ENCODE peak calls at places on chromosomes 6 and 20, in four cellular contexts. R is GM12878, P is A549, Z is IMR-90. M is an unnamed sample.

GRCh38 chr20:46226602-46227001 is 81.7 kb downstream of the CDH22 start:
- DNase-seq in R (no peak), P (peak), Z (peak), M (no peak)

GRCh38 chr20:44908987-44909871 is 631 bp upstream of the PABPC1L start:
- DNase-seq in Z (no peak), P (no peak), R (no peak), M (no peak)

GRCh38 chr6:25053875-25054371 is 118.2 kb upstream of the RIPOR2 start:
- DNase-seq in P (no peak), Z (peak), R (no peak), M (no peak)

GRCh38 chr20:1177680-1178079 is 7.1 kb downstream of the TMEM74B start:
- DNase-seq in P (peak), R (no peak), Z (peak), M (peak)

GRCh38 chr6:109515781-109516409 is 32.9 kb upstream of the ZBTB24 start:
- DNase-seq in R (no peak), P (no peak), Z (no peak), M (no peak)

GRCh38 chr20:46122071-46122470 is 4.0 kb downstream of the CD40 start:
- DNase-seq in Z (peak), R (no peak), P (no peak), M (no peak)

GRCh38 chr6:122798099-122798641 is 9.1 kb downstream of the SMPDL3A start:
- DNase-seq in P (peak), R (no peak), Z (peak), M (no peak)

GRCh38 chr20:44521484-44522481 is at the start of gene SERINC3:
- DNase-seq in R (peak), P (peak), Z (peak), M (peak)

GRCh38 chr20:11497543-11497942 is 420.1 kb upstream of the BTBD3 start:
- DNase-seq in P (no peak), R (no peak), Z (no peak), M (no peak)

GRCh38 chr20:1336699-1337387 is 7.9 kb upstream of the SDCBP2 start:
- DNase-seq in Z (no peak), R (no peak), P (no peak), M (no peak)

GRCh38 chr6:13348320-13349113 is 20.2 kb upstream of the TBC1D7 start:
- DNase-seq in Z (no peak), R (no peak), P (no peak), M (no peak)

GRCh38 chr6:162343196-162343901 is 384.2 kb downstream of the PRKN start:
- DNase-seq in Z (no peak), R (no peak), P (peak), M (no peak)

GRCh38 chr6:162344301-162344700 is 383.3 kb downstream of the PRKN start:
- DNase-seq in R (no peak), Z (no peak), P (no peak), M (no peak)

GRCh38 chr6:162343902-162344226 is 383.7 kb downstream of the PRKN start:
- DNase-seq in P (no peak), R (no peak), Z (no peak), M (no peak)

DNA sequence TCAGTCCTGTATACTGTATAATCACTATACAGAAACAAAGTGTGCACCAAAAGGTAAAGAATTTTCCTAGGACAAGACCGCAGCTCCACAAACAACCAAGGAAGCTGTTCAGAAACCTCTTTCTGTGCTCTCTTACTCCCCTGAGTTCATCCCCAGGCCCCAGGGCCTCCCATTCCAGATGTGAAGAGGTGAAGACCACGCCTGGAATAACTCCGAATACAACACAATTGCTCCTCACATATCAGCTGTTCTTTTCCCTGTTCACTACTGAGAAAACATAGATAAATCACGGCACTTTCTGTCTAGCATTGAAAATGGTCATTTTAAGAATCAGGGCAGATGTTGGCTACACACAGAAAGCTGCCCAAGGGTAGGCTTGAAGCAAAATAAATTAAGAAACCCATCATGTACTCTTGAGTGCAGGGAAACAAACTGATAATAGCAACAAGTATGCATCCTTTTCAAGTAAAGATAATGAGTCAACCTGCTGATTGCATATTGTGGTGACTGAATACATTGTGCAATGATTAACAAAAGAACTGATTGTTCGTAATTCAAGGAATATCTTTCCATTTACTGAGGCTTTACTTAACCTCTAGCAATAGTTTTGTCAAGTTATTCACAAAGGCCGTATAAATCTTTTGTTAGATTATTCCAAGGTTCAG is 382.5 kb downstream of the PRKN start:
- DNase-seq in Z (no peak), R (no peak), P (no peak), M (no peak)
- TF ChIP-seq RFX5 in Z (no peak), R (no peak), P (no peak), M (no peak)

GRCh38 chr20:37102571-37102970 is 6.8 kb upstream of the RBL1 start:
- DNase-seq in Z (no peak), R (no peak), P (no peak), M (no peak)
- TF ChIP-seq RFX5 in Z (no peak), R (no peak), P (no peak), M (no peak)

GRCh38 chr20:3222635-3223600 is 13.6 kb downstream of the ITPA start:
- DNase-seq in P (peak), R (no peak), Z (no peak), M (no peak)
- TF ChIP-seq RFX5 in P (peak), R (peak), Z (no peak), M (no peak)

GRCh38 chr6:85468326-85468725 is 18.4 kb downstream of the NT5E start:
- DNase-seq in P (no peak), R (no peak), Z (peak), M (no peak)
- TF ChIP-seq RFX5 in P (no peak), R (no peak), Z (no peak), M (no peak)

GRCh38 chr6:159716247-159717086 is 10.8 kb upstream of the WTAP start:
- DNase-seq in R (no peak), Z (peak), P (peak), M (no peak)
- TF ChIP-seq RFX5 in R (no peak), Z (no peak), P (no peak), M (no peak)

DNA sequence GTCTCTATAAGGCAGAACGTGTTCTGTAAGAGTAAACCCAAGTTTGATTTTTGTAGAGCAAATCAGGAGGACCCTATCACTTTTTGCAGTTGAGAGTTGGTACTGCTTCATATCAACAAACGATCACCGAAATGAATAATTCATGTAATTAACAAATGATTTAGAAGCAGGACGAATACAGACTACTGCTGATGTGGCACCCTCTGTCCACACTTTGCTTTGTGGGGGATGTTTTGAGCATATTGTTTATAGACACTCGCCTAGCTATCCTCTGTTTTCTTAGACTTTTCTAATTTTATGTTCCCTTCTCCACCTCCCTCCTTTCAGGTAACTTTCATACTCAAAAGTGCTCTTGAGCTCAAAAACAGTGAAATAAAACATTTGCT is 1.6 kb downstream of the CD2AP start:
- DNase-seq in Z (peak), R (no peak), P (no peak), M (no peak)
- TF ChIP-seq RFX5 in Z (no peak), R (no peak), P (no peak), M (no peak)

GRCh38 chr20:48202774-48203173 is 417.5 kb upstream of the SULF2 start:
- DNase-seq in R (no peak), P (no peak), Z (no peak), M (no peak)
- TF ChIP-seq RFX5 in R (no peak), P (no peak), Z (no peak), M (no peak)

M was measured in K562.